ENCODE peak calls at places on chromosome 17, in eight cellular contexts. D is upper lobe of right lung, U is lung, M is aorta, R is uterus, K is thoracic aorta, L is heart left ventricle, F is suprapubic skin. B is an unnamed sample. For H3K4me1, H3K27me3 and H3K9me3, the result is how much of the 10 kb centered on the place peaks cover.

GRCh38 chr17:44376124-44376523 is 12.5 kb upstream of the FAM171A2 start:
- DNase-seq in R (peak), K (no peak), U (no peak), D (no peak), F (no peak), M (peak), L (peak), B (no peak)

GRCh38 chr17:58997756-58998553 is 108.7 kb downstream of the TRIM37 start:
- DNase-seq in K (no peak), R (no peak), L (no peak), M (no peak), D (no peak), U (no peak), F (no peak), B (no peak)

GRCh38 chr17:147796-148740 is 10.7 kb downstream of the SCGB1C2 start:
- DNase-seq in R (peak), D (peak), F (peak), K (no peak), L (peak), U (no peak), M (peak), B (peak)

GRCh38 chr17:40714473-40714872 is 10.9 kb upstream of the KRT24 start:
- DNase-seq in L (no peak), R (no peak), D (no peak), F (no peak), U (no peak), M (no peak), K (no peak), B (no peak)

GRCh38 chr17:76949913-76950695 is 81.9 kb downstream of the MGAT5B start:
- DNase-seq in D (no peak), M (no peak), K (no peak), F (no peak), U (no peak), R (no peak), L (no peak), B (no peak)

GRCh38 chr17:1099242-1099641 is 80.5 kb downstream of the ABR start:
- DNase-seq in D (no peak), F (no peak), R (no peak), L (no peak), K (no peak), M (no peak), U (no peak), B (no peak)

GRCh38 chr17:31571124-31571892 is 179.8 kb downstream of the RAB11FIP4 start:
- DNase-seq in D (no peak), L (peak), M (peak), R (peak), U (peak), K (peak), F (no peak), B (no peak)

GRCh38 chr17:14873996-14874395 is 391.1 kb downstream of the PMP22 start:
- DNase-seq in D (no peak), M (no peak), K (no peak), F (no peak), L (no peak), U (no peak), R (no peak), B (no peak)

GRCh38 chr17:37741334-37742113 is 3.3 kb downstream of the HNF1B start:
- DNase-seq in F (no peak), R (no peak), L (no peak), D (no peak), M (no peak), K (no peak), U (no peak), B (no peak)

DNA sequence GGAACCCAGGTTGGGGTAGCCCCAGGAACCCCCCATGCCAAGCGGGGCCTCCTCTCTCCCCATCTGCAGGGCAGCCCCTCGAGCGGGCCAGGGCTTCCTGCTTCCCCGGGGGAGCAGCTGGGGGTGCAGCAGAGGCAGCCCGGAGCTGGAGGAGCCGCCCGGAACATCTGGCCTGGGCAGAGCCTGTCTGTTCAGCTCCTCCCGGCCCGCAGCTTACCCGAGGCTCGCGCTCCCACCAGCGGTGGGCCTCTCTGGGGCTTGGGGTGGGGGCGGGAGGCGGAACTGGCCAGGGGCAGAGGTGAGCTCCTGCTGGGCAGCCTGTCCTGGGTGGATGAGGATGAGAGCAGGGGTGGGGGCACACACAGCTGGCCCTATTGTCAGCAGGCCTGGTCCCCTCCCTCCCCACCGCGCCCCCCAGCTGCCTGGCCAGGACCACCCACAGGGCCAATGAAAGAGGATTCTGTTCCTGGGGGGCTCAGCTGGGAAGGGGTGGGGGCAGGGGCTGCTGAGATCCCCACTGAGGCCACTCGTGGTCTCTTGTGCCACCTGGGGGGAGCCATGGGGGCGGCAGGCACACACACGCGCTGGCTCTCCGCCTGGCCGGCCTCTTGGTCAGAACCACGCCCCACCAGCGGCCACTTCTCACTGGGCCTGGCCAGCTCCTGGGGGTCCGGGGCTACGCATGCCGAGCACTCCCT is 34.7 kb downstream of the BAHCC1 start:
- DNase-seq in F (no peak), D (no peak), R (peak), L (no peak), K (no peak), M (no peak), U (no peak), B (no peak)
- H3K4me1 ChIP-seq in F (half or more), D (under half), R (under half), L (under half), K (under half), M (under half), U (under half), B (under half)

DNA sequence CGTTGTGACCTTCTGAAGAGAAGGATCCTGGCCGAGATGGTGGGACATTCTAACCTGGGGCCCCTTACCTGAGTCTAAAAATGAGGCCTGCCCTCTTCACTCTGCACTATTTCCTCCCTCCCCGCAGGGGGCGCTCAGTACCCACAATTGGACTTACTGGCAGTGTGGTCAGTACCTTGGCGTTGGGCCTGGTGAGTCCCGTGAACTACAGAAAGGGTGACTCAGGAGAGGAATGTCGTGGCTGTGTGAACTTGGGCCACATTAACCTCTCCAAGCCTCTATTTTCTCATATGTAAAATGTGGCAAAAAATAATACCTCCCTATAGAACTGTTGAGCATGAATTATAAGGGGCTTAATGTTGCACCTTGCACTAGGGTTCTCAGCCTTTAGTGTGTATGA is 3.9 kb downstream of the RSAD1 start:
- DNase-seq in L (peak), F (peak), K (peak), U (peak), M (peak), R (peak), D (peak), B (peak)
- H3K27me3 ChIP-seq in L (under half), F (under half), K (under half), U (under half), M (under half), R (under half), D (under half), B (under half)

GRCh38 chr17:83198366-83199341 is 119.2 kb downstream of the METRNL start:
- DNase-seq in L (no peak), U (no peak), F (peak), D (peak), K (peak), R (no peak), M (peak), B (no peak)
- H3K9me3 ChIP-seq in L (under half), U (under half), F (under half), D (under half), K (under half), R (under half), M (under half), B (under half)

DNA sequence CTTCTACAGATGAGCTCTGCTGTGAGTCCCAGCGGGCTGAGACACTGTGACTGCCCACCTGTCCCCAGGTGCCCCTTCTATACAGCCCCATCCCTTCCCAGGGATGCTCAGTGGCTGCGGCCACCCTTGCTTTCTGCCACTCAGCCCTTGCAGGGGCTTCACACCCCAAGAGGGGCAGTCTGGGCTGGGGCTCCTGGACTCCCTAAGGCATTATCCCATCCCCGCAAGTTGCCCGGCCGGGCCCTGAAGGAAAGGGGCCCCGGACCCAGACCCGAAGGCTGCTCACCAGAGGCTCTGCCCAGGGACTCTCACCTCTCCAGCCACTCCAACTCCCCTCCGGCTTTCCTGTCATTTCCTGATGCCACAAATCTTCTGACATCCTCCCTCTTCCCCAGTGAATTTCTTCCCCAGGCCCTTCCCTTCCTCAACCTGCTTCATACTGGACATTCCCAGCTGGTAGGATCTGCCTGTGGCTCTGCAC is 88.5 kb upstream of the TOB1 start:
- DNase-seq in R (no peak), D (no peak), F (peak), U (no peak), L (no peak), M (no peak), K (no peak), B (no peak)
- H3K4me1 ChIP-seq in R (under half), D (under half), F (half or more), U (under half), L (under half), M (under half), K (under half), B (under half)

DNA sequence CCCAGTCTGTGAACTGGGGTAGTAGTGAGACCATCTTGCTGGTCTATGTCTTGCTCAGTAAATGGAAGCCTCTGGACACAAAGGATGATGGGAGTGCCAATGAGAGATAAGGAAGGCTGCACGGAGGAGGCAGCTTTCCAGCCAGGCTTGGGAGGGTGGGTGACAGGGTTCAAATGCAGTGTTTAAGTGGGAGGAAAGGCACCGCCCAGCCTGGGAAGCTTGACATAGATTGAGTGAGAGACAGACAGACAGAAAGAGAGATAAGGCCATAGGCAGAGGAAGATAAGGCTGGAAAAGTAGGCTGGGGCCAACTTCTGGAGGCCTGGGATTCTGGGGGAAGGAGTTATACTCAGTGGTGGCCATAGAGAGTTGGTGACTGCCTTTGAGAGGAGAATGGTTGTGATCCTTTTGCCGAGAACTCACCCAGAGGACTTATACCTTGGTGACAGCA is 7.2 kb upstream of the COL1A1 start:
- DNase-seq in F (no peak), R (peak), M (peak), D (no peak), U (no peak), L (no peak), K (no peak), B (no peak)
- H3K27me3 ChIP-seq in F (under half), R (under half), M (under half), D (under half), U (under half), L (under half), K (under half), B (under half)

GRCh38 chr17:82949984-82950383 is 110.2 kb upstream of the ZNF750 start:
- DNase-seq in K (no peak), R (peak), M (peak), D (peak), U (no peak), L (no peak), F (peak), B (no peak)

GRCh38 chr17:82949361-82949760 is 109.5 kb upstream of the ZNF750 start:
- DNase-seq in R (no peak), L (no peak), D (peak), M (peak), K (no peak), U (no peak), F (peak), B (no peak)

GRCh38 chr17:82948957-82949356 is 109.1 kb upstream of the ZNF750 start:
- DNase-seq in U (no peak), R (no peak), K (no peak), F (no peak), L (no peak), D (no peak), M (no peak), B (no peak)

GRCh38 chr17:82947051-82947991 is 107.5 kb upstream of the ZNF750 start:
- DNase-seq in L (no peak), D (peak), F (peak), M (peak), U (no peak), R (peak), K (no peak), B (no peak)

DNA sequence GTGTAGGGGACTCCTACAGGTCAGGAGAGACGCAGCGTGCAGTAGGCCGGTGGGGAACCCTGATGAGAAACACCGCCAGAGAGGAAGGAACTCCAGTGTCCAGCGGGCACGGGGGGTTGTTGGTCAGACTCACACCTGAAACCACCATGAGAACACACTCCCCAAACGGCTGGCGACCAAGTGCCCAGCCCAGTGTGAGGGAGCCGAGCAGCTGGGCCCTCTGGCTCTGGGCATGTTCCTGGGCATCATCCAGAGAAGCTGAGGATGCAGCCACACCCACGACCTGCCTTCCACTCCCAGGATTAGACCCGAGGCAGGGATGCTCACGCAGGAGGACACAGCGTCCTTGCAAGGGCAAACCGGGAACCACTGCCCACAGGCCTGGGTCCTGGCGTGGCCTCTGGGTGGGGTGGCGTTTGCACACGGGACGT is 108.3 kb upstream of the ZNF750 start:
- DNase-seq in L (no peak), R (peak), U (no peak), M (peak), F (peak), D (peak), K (no peak), B (no peak)
- H3K9me3 ChIP-seq in L (under half), R (under half), U (under half), M (under half), F (under half), D (under half), K (under half), B (under half)

DNA sequence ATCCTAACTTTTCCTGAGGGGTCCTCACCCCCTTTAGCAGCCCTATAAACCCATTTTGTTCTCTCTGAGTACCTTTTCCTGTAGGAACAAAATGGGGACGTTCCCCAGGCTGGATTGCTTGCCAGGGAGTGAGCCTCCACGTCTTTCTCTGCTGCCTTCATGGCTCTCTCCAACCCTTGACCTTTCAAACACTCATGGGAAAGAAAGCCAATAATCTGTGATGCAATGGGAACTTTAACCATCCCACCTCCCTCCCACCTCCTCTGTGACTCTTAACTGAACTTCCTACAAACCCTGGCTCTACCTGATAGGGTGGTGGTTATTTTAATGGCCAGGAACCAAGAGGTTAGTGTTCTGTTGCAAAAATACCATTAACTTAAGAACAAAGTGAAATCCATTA is 2.8 kb downstream of the PIPOX start:
- DNase-seq in R (no peak), D (no peak), U (no peak), M (no peak), L (no peak), F (no peak), K (no peak), B (no peak)
- H3K4me1 ChIP-seq in R (under half), D (under half), U (under half), M (under half), L (under half), F (under half), K (under half), B (under half)

GRCh38 chr17:79349506-79350400 is 261.1 kb downstream of the RBFOX3 start:
- DNase-seq in R (no peak), U (no peak), L (no peak), K (no peak), D (no peak), F (no peak), M (no peak), B (no peak)
- H3K27me3 ChIP-seq in R (under half), U (under half), L (half or more), K (under half), D (under half), F (half or more), M (under half), B (under half)

B was measured in adrenal gland.